ENCODE peak calls at places on chromosomes 13 and 19, in six cellular contexts. E, G, K, O, B and T are unnamed samples.

GRCh38 chr13:73429691-73430090 is 370.9 kb downstream of the KLF5 start:
- DNase-seq in K (peak; percentile 45), B (peak; percentile 86), E (peak; percentile 66), O (no peak), G (peak; percentile 81), T (peak; percentile 36)

GRCh38 chr13:87130401-87130800 is 540.8 kb upstream of the SLITRK5 start:
- DNase-seq in O (no peak), G (no peak), K (no peak), E (no peak), B (no peak), T (peak; percentile 22)

GRCh38 chr13:36124236-36124822 is 6.9 kb downstream of the DCLK1 start:
- DNase-seq in G (peak; percentile 78), B (peak; percentile 80), E (peak; percentile 86), K (peak; percentile 82), O (no peak), T (peak; percentile 44)

GRCh38 chr13:105948143-105948542 is 587.3 kb downstream of the EFNB2 start:
- DNase-seq in E (no peak), K (no peak), B (no peak), G (no peak), O (no peak), T (no peak)

GRCh38 chr13:21242236-21242635 is 65.8 kb downstream of the MRPL57 start:
- DNase-seq in E (no peak), K (no peak), B (no peak), G (no peak), O (peak; percentile 11), T (no peak)

GRCh38 chr13:51371768-51372399 is 32.4 kb downstream of the SERPINE3 start:
- DNase-seq in E (no peak), G (no peak), B (no peak), O (no peak), K (no peak), T (no peak)

GRCh38 chr19:7869910-7870511 is 4.2 kb downstream of the PRR36 start:
- DNase-seq in E (peak; percentile 23), K (peak; percentile 31), B (no peak), G (no peak), O (peak; percentile 89), T (peak; percentile 28)

GRCh38 chr13:19685034-19685433 is 51.6 kb downstream of the MPHOSPH8 start:
- DNase-seq in E (no peak), O (no peak), K (no peak), B (no peak), G (no peak), T (no peak)

GRCh38 chr13:29479716-29480492 is 115.6 kb downstream of the SLC7A1 start:
- DNase-seq in O (no peak), K (no peak), G (no peak), E (peak; percentile 22), B (no peak), T (no peak)

GRCh38 chr13:44311011-44311481 is 62.6 kb upstream of the SERP2 start:
- DNase-seq in E (peak; percentile 55), G (peak; percentile 66), K (peak; percentile 68), B (peak; percentile 68), O (no peak), T (peak; percentile 71)

GRCh38 chr13:111472083-111472482 is 151.6 kb downstream of the TEX29 start:
- DNase-seq in O (no peak), K (no peak), G (no peak), B (no peak), E (no peak), T (no peak)

GRCh38 chr19:7783991-7784421 is 21.0 kb downstream of the CLEC4M start:
- DNase-seq in B (peak; percentile 18), E (peak; percentile 55), K (peak; percentile 42), G (no peak), O (no peak), T (peak; percentile 69)

GRCh38 chr19:33373701-33374405 is at the start of gene CEBPG:
- DNase-seq in B (peak; percentile 38), O (peak; percentile 75), G (peak; percentile 9), K (peak; percentile 72), E (peak; percentile 56), T (peak; percentile 74)

GRCh38 chr13:30466841-30467252 is 1.1 kb upstream of the HMGB1 start:
- DNase-seq in K (no peak), G (peak; percentile 18), E (no peak), B (peak; percentile 23), O (peak; percentile 81), T (no peak)

GRCh38 chr19:1862424-1863307 is 713 bp downstream of the KLF16 start:
- DNase-seq in O (peak; percentile 58), K (peak; percentile 36), B (no peak), G (no peak), E (no peak), T (no peak)

GRCh38 chr19:7366701-7367420 is 18.1 kb downstream of the ARHGEF18 start:
- DNase-seq in B (peak; percentile 43), K (peak; percentile 51), E (peak; percentile 58), G (peak; percentile 26), O (peak; percentile 69), T (peak; percentile 50)

GRCh38 chr19:52034051-52034728 is 6.0 kb upstream of the ZNF614 start:
- DNase-seq in O (no peak), B (peak; percentile 29), E (peak; percentile 13), G (peak; percentile 21), K (peak; percentile 6), T (peak; percentile 26)

GRCh38 chr19:7916137-7916907 is 1.7 kb downstream of the TGFBR3L start:
- DNase-seq in K (no peak), G (no peak), E (no peak), B (no peak), O (peak; percentile 24), T (no peak)

GRCh38 chr19:28640506-28640905 is 572.4 kb downstream of the UQCRFS1 start:
- DNase-seq in E (no peak), K (no peak), G (no peak), B (no peak), O (no peak), T (peak; percentile 11)

GRCh38 chr19:29672933-29673336 is 7.7 kb downstream of the PLEKHF1 start:
- DNase-seq in G (no peak), K (no peak), O (peak; percentile 24), E (no peak), B (no peak), T (no peak)

GRCh38 chr13:85700909-85701308 is 98.3 kb downstream of the SLITRK6 start:
- DNase-seq in B (peak; percentile 37), E (no peak), G (peak; percentile 31), O (no peak), K (no peak), T (no peak)

GRCh38 chr19:15107056-15108010 is at the start of gene SYDE1:
- DNase-seq in B (peak; percentile 68), K (peak; percentile 82), G (peak; percentile 35), E (peak; percentile 68), O (no peak), T (peak; percentile 57)

GRCh38 chr19:33683881-33684549 is 62.3 kb downstream of the CHST8 start:
- DNase-seq in K (peak; percentile 31), E (peak; percentile 39), O (no peak), B (peak; percentile 49), G (peak; percentile 18), T (peak; percentile 56)

DNA sequence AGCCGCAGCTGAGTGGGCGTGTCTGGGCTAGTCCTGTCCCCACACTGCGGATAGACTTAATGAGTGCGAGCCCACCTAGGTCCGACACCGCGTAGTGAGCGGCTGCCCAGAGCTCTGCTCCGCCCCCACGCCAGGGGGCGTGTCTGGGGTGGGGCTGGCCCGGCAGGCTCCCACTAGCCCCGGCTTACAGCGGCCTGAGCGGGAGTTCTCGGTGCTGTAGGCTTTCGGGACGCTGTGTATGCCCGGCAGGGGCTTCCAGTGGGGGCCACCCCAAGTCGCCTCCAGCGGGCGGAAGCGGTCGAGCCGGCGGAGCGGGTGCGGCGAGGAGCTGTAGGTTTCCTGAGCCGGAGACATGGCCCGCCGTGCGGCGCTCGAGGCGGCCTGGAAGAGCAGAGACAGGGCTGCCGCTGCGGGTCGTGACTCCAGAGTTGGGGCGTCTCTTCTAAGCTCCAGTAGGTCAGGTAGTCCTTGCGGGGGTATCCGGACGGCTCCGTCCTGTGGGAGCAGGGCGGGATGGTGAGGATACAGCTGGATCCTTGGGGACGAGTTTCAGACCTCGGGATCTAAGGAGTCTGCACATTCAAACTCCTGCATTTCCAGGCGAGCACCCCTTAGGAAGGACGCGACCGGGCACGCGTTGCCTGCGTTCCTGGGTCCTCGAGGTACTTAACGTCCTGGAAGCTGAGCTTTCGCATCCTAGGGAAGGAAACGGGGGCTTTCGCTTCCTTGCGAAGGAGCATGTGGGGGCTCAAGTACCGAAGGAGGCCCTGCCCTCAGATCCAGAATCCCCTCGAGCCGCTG is 1.2 kb downstream of the CGB7 start:
- DNase-seq in K (peak; percentile 49), B (peak; percentile 59), G (peak; percentile 35), E (peak; percentile 31), O (peak; percentile 27), T (peak; percentile 37)
- TF ChIP-seq CTCF in K (peak; percentile 19), B (peak; percentile 24), G (no peak), E (peak; percentile 18), O (no peak), T (peak; percentile 41)

GRCh38 chr19:17333611-17334413 is 843 bp downstream of the ANO8 start:
- DNase-seq in E (peak; percentile 64), B (peak; percentile 85), K (peak; percentile 70), G (peak; percentile 75), O (peak; percentile 47), T (peak; percentile 84)

GRCh38 chr19:17334414-17335409 is at the start of gene ANO8:
- DNase-seq in O (peak; percentile 98), B (peak; percentile 100), G (peak; percentile 100), K (peak; percentile 99), E (peak; percentile 99), T (peak; percentile 99)

GRCh38 chr19:17337675-17338439 is 504 bp downstream of the GTPBP3 start:
- DNase-seq in B (no peak), E (no peak), O (peak; percentile 74), K (no peak), G (no peak), T (no peak)

GRCh38 chr19:17336872-17337674 is at the start of gene GTPBP3:
- DNase-seq in O (peak; percentile 100), K (peak; percentile 99), B (peak; percentile 98), E (peak; percentile 99), G (peak; percentile 97), T (peak; percentile 99)

GRCh38 chr19:17335575-17335974 is 920 bp upstream of the ANO8 start:
- DNase-seq in E (no peak), B (no peak), K (no peak), G (no peak), O (no peak), T (no peak)
- H3K4me3 ChIP-seq in E (no peak overlapping the region), B (no peak overlapping the region), K (no peak overlapping the region), G (no peak overlapping the region), O (no peak overlapping the region), T (no peak overlapping the region)

GRCh38 chr19:19404879-19405860 is at the start of gene GATAD2A:
- DNase-seq in G (peak; percentile 77), O (peak; percentile 90), K (peak; percentile 96), E (peak; percentile 93), B (peak; percentile 86), T (peak; percentile 93)
- TF ChIP-seq CTCF in G (no peak), O (peak; percentile 42), K (peak; percentile 16), E (no peak), B (no peak), T (peak; percentile 21)

GRCh38 chr13:83880275-83881027 is 1.8 kb downstream of the SLITRK1 start:
- DNase-seq in G (no peak), B (no peak), E (no peak), O (no peak), K (no peak), T (no peak)

GRCh38 chr13:83881031-83881727 is 1.1 kb downstream of the SLITRK1 start:
- DNase-seq in G (no peak), O (no peak), E (no peak), K (no peak), B (no peak), T (no peak)

GRCh38 chr13:83877901-83878300 is 4.4 kb downstream of the SLITRK1 start:
- DNase-seq in G (no peak), B (no peak), O (no peak), E (no peak), K (no peak), T (no peak)

GRCh38 chr13:83878691-83879410 is 3.4 kb downstream of the SLITRK1 start:
- DNase-seq in B (no peak), G (no peak), E (no peak), O (no peak), K (no peak), T (no peak)

GRCh38 chr13:83879431-83880171 is 2.7 kb downstream of the SLITRK1 start:
- DNase-seq in O (no peak), G (peak; percentile 14), K (no peak), B (peak; percentile 24), E (no peak), T (no peak)
- H3K4me3 ChIP-seq in O (no peak overlapping the region), G (peak overlapping the region; percentile 73), K (no peak overlapping the region), B (no peak overlapping the region), E (peak overlapping the region; percentile 38), T (peak overlapping the region; percentile 50)